ENCODE peak calls at places on chromosomes 11 and 22, in seven cellular contexts. One of them, this sample, is unnamed.

GRCh38 chr11:12719221-12719620 is 45.0 kb downstream of the TEAD1 start:
- DNase-seq in AG09309: no peak
- DNase-seq in lower lobe of right lung: no peak
- DNase-seq in IMR-90: peak; percentile 43
- DNase-seq in MG63: no peak
- DNase-seq in GM12865: no peak
- DNase-seq in fibroblast of lung: peak; percentile 34
- DNase-seq in this sample: no peak

GRCh38 chr22:19429950-19430889 is 1.3 kb downstream of the HIRA start:
- DNase-seq in MG63: peak; percentile 48
- DNase-seq in GM12865: peak; percentile 60
- DNase-seq in lower lobe of right lung: peak; percentile 55
- DNase-seq in AG09309: no peak
- DNase-seq in IMR-90: peak; percentile 78
- DNase-seq in fibroblast of lung: peak; percentile 80
- DNase-seq in this sample: peak; percentile 71

GRCh38 chr22:21567456-21568206 is at the start of gene UBE2L3:
- DNase-seq in lower lobe of right lung: peak; percentile 90
- DNase-seq in AG09309: no peak
- DNase-seq in MG63: peak; percentile 88
- DNase-seq in fibroblast of lung: peak; percentile 80
- DNase-seq in IMR-90: peak; percentile 74
- DNase-seq in GM12865: peak; percentile 89
- DNase-seq in this sample: peak; percentile 74

GRCh38 chr11:112195906-112196305 is 20.6 kb downstream of the BCO2 start:
- DNase-seq in GM12865: no peak
- DNase-seq in fibroblast of lung: no peak
- DNase-seq in lower lobe of right lung: no peak
- DNase-seq in AG09309: peak; percentile 31
- DNase-seq in MG63: peak; percentile 18
- DNase-seq in IMR-90: no peak
- DNase-seq in this sample: no peak

GRCh38 chr22:23182289-23183106 is 2.2 kb downstream of the BCR start:
- DNase-seq in IMR-90: peak; percentile 19
- DNase-seq in AG09309: no peak
- DNase-seq in lower lobe of right lung: no peak
- DNase-seq in MG63: peak; percentile 18
- DNase-seq in fibroblast of lung: no peak
- DNase-seq in GM12865: peak; percentile 67
- DNase-seq in this sample: no peak

GRCh38 chr11:2169001-2169370 is 2.6 kb downstream of the TH start:
- DNase-seq in lower lobe of right lung: no peak
- DNase-seq in IMR-90: no peak
- DNase-seq in MG63: no peak
- DNase-seq in AG09309: no peak
- DNase-seq in GM12865: no peak
- DNase-seq in fibroblast of lung: no peak
- DNase-seq in this sample: no peak

GRCh38 chr11:92702771-92703170 is 266.7 kb upstream of the MTNR1B start:
- DNase-seq in GM12865: no peak
- DNase-seq in AG09309: no peak
- DNase-seq in MG63: no peak
- DNase-seq in IMR-90: peak; percentile 73
- DNase-seq in lower lobe of right lung: no peak
- DNase-seq in fibroblast of lung: peak; percentile 17
- DNase-seq in this sample: peak; percentile 22

GRCh38 chr22:36546092-36546804 is 17.3 kb upstream of the EIF3D start:
- DNase-seq in GM12865: peak; percentile 44
- DNase-seq in IMR-90: peak; percentile 62
- DNase-seq in MG63: peak; percentile 41
- DNase-seq in fibroblast of lung: peak; percentile 63
- DNase-seq in lower lobe of right lung: no peak
- DNase-seq in AG09309: no peak
- DNase-seq in this sample: peak; percentile 69

GRCh38 chr11:88363566-88364169 is 26.1 kb upstream of the CTSC start:
- DNase-seq in fibroblast of lung: peak; percentile 32
- DNase-seq in IMR-90: peak; percentile 34
- DNase-seq in AG09309: no peak
- DNase-seq in MG63: no peak
- DNase-seq in lower lobe of right lung: no peak
- DNase-seq in GM12865: peak; percentile 24
- DNase-seq in this sample: peak; percentile 67

GRCh38 chr22:46233231-46233630 is 16.9 kb downstream of the CDPF1 start:
- DNase-seq in lower lobe of right lung: no peak
- DNase-seq in GM12865: no peak
- DNase-seq in fibroblast of lung: peak; percentile 8
- DNase-seq in IMR-90: peak; percentile 29
- DNase-seq in AG09309: no peak
- DNase-seq in MG63: peak; percentile 77
- DNase-seq in this sample: peak; percentile 20

GRCh38 chr22:49305215-49305965 is 522.3 kb downstream of the BRD1 start:
- DNase-seq in GM12865: no peak
- DNase-seq in lower lobe of right lung: peak; percentile 65
- DNase-seq in IMR-90: no peak
- DNase-seq in AG09309: no peak
- DNase-seq in fibroblast of lung: no peak
- DNase-seq in MG63: peak; percentile 53
- DNase-seq in this sample: peak; percentile 0

GRCh38 chr11:92411431-92411830 is 186.8 kb downstream of the FAT3 start:
- DNase-seq in IMR-90: no peak
- DNase-seq in GM12865: no peak
- DNase-seq in MG63: no peak
- DNase-seq in fibroblast of lung: no peak
- DNase-seq in AG09309: no peak
- DNase-seq in lower lobe of right lung: no peak
- DNase-seq in this sample: no peak

DNA sequence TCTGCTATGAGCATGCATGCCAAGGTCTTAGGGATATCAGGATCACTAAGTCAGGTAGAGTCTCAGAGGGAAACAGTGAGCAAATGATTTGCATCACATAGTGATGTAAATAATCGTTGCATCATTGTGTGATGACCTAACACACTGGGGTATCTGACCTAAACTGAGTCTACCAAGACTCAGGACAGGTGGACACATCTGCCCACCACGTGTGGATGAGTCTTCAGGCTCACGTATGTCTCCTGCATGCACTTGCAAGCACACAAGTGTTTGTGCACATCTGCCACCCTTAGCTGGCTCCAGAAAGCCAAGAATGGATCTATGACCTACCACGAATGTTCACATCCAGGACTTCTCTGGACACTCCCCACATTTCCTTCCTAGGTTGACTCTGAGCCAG is 111.2 kb downstream of the FEZ1 start:
- DNase-seq in lower lobe of right lung: no peak
- DNase-seq in AG09309: no peak
- DNase-seq in GM12865: no peak
- DNase-seq in fibroblast of lung: no peak
- DNase-seq in IMR-90: no peak
- DNase-seq in MG63: no peak
- DNase-seq in this sample: no peak
- H3K4me3 ChIP-seq in lower lobe of right lung: no peak overlapping the region
- H3K4me3 ChIP-seq in AG09309: no peak overlapping the region
- H3K4me3 ChIP-seq in GM12865: no peak overlapping the region
- H3K4me3 ChIP-seq in fibroblast of lung: no peak overlapping the region
- H3K4me3 ChIP-seq in IMR-90: no peak overlapping the region
- H3K4me3 ChIP-seq in MG63: no peak overlapping the region
- H3K4me3 ChIP-seq in this sample: no peak overlapping the region

DNA sequence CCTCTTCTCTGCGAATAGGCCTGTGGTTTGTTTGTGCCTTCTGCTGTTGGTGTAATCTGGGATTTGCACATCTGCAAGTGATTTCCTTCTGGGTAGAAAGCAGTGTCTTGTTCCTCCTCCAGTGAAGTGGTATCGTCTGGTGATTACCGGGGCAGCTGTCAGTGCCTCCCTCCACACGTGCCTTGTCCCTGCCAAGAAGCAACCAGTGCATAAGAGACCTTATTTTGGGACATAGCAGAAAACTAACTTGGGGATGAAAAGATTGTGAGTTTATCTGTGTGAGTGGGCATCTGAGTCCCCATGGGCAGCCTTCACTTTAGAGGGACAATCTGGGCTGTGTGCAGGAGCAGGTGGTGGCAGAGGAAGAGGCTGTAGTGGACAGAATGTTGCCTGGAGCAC is 71.5 kb upstream of the SORL1-AS1 start:
- DNase-seq in IMR-90: no peak
- DNase-seq in MG63: no peak
- DNase-seq in AG09309: no peak
- DNase-seq in GM12865: no peak
- DNase-seq in lower lobe of right lung: no peak
- DNase-seq in fibroblast of lung: no peak
- DNase-seq in this sample: no peak
- H3K4me3 ChIP-seq in IMR-90: no peak overlapping the region
- H3K4me3 ChIP-seq in MG63: no peak overlapping the region
- H3K4me3 ChIP-seq in AG09309: no peak overlapping the region
- H3K4me3 ChIP-seq in GM12865: no peak overlapping the region
- H3K4me3 ChIP-seq in lower lobe of right lung: no peak overlapping the region
- H3K4me3 ChIP-seq in fibroblast of lung: no peak overlapping the region
- H3K4me3 ChIP-seq in this sample: no peak overlapping the region

DNA sequence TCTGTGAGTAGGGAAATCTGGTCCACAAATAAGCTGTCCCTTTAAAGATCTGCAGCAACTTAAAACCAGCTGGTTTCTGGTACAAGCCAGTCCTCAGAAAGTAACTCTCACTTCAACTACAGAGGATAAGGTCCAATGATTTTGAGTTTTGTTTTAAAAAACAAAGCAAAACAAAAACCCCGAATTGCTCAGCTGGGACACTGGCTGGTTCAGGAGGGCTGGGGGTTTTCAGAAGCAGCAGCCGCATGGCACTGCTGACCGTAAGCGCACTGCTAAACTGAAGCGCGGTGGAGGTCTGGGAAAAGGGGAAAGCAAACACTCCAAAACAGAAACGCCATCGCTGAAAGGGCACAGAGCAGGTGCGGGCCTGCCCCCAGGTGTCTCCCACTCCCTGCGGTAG is 59.7 kb downstream of the MICAL3 start:
- DNase-seq in fibroblast of lung: no peak
- DNase-seq in IMR-90: no peak
- DNase-seq in lower lobe of right lung: no peak
- DNase-seq in MG63: no peak
- DNase-seq in AG09309: no peak
- DNase-seq in GM12865: peak; percentile 80
- DNase-seq in this sample: no peak
- H3K4me3 ChIP-seq in fibroblast of lung: no peak overlapping the region
- H3K4me3 ChIP-seq in IMR-90: no peak overlapping the region
- H3K4me3 ChIP-seq in lower lobe of right lung: no peak overlapping the region
- H3K4me3 ChIP-seq in MG63: no peak overlapping the region
- H3K4me3 ChIP-seq in AG09309: no peak overlapping the region
- H3K4me3 ChIP-seq in GM12865: peak overlapping the region; percentile 12
- H3K4me3 ChIP-seq in this sample: no peak overlapping the region

GRCh38 chr22:25759825-25760231 is 17.8 kb downstream of the MYO18B start:
- DNase-seq in fibroblast of lung: peak; percentile 95
- DNase-seq in GM12865: no peak
- DNase-seq in AG09309: peak; percentile 94
- DNase-seq in lower lobe of right lung: no peak
- DNase-seq in IMR-90: peak; percentile 90
- DNase-seq in MG63: peak; percentile 83
- DNase-seq in this sample: peak; percentile 97

GRCh38 chr22:25760848-25761595 is 19.0 kb downstream of the MYO18B start:
- DNase-seq in IMR-90: no peak
- DNase-seq in MG63: no peak
- DNase-seq in AG09309: no peak
- DNase-seq in GM12865: no peak
- DNase-seq in lower lobe of right lung: no peak
- DNase-seq in fibroblast of lung: no peak
- DNase-seq in this sample: no peak

GRCh38 chr22:25758316-25758715 is 16.3 kb downstream of the MYO18B start:
- DNase-seq in IMR-90: no peak
- DNase-seq in fibroblast of lung: no peak
- DNase-seq in AG09309: no peak
- DNase-seq in lower lobe of right lung: no peak
- DNase-seq in MG63: no peak
- DNase-seq in GM12865: no peak
- DNase-seq in this sample: no peak

GRCh38 chr22:25762147-25762546 is 20.2 kb downstream of the MYO18B start:
- DNase-seq in IMR-90: no peak
- DNase-seq in MG63: no peak
- DNase-seq in AG09309: no peak
- DNase-seq in lower lobe of right lung: no peak
- DNase-seq in fibroblast of lung: no peak
- DNase-seq in GM12865: no peak
- DNase-seq in this sample: no peak

GRCh38 chr22:25760294-25760693 is 18.3 kb downstream of the MYO18B start:
- DNase-seq in MG63: no peak
- DNase-seq in IMR-90: no peak
- DNase-seq in fibroblast of lung: no peak
- DNase-seq in GM12865: no peak
- DNase-seq in AG09309: no peak
- DNase-seq in lower lobe of right lung: no peak
- DNase-seq in this sample: no peak
- H3K4me3 ChIP-seq in MG63: no peak overlapping the region
- H3K4me3 ChIP-seq in IMR-90: no peak overlapping the region
- H3K4me3 ChIP-seq in fibroblast of lung: no peak overlapping the region
- H3K4me3 ChIP-seq in GM12865: no peak overlapping the region
- H3K4me3 ChIP-seq in AG09309: no peak overlapping the region
- H3K4me3 ChIP-seq in lower lobe of right lung: no peak overlapping the region
- H3K4me3 ChIP-seq in this sample: no peak overlapping the region